ENCODE peak calls at places on chromosomes 5 and 9, in five cellular contexts. One of them, this sample, is unnamed.

GRCh38 chr5:158976035-158976434 is 123.7 kb downstream of the EBF1 start:
- DNase-seq in body of pancreas: no peak
- DNase-seq in esophagus squamous epithelium: no peak
- DNase-seq in Peyer's patch: no peak
- DNase-seq in dorsolateral prefrontal cortex: no peak
- DNase-seq in this sample: no peak

GRCh38 chr5:65172486-65173129 is 309.1 kb downstream of the ADAMTS6 start:
- DNase-seq in body of pancreas: no peak
- DNase-seq in dorsolateral prefrontal cortex: no peak
- DNase-seq in esophagus squamous epithelium: no peak
- DNase-seq in Peyer's patch: no peak
- DNase-seq in this sample: no peak

GRCh38 chr9:99063522-99063921 is 41.4 kb upstream of the TGFBR1 start:
- DNase-seq in esophagus squamous epithelium: no peak
- DNase-seq in dorsolateral prefrontal cortex: no peak
- DNase-seq in body of pancreas: no peak
- DNase-seq in Peyer's patch: no peak
- DNase-seq in this sample: no peak

GRCh38 chr9:129446828-129447550 is 173.9 kb downstream of the C9orf50 start:
- DNase-seq in body of pancreas: no peak
- DNase-seq in dorsolateral prefrontal cortex: peak; percentile 75
- DNase-seq in Peyer's patch: no peak
- DNase-seq in esophagus squamous epithelium: no peak
- DNase-seq in this sample: no peak

GRCh38 chr9:23693374-23693773 is 132.7 kb downstream of the ELAVL2 start:
- DNase-seq in body of pancreas: no peak
- DNase-seq in Peyer's patch: no peak
- DNase-seq in dorsolateral prefrontal cortex: no peak
- DNase-seq in esophagus squamous epithelium: no peak
- DNase-seq in this sample: no peak

GRCh38 chr9:136187683-136188586 is 17.0 kb downstream of the LHX3 start:
- DNase-seq in dorsolateral prefrontal cortex: no peak
- DNase-seq in Peyer's patch: no peak
- DNase-seq in esophagus squamous epithelium: no peak
- DNase-seq in body of pancreas: no peak
- DNase-seq in this sample: no peak

GRCh38 chr9:96150324-96151023 is 151.5 kb downstream of the HSD17B3 start:
- DNase-seq in body of pancreas: no peak
- DNase-seq in esophagus squamous epithelium: no peak
- DNase-seq in Peyer's patch: no peak
- DNase-seq in dorsolateral prefrontal cortex: no peak
- DNase-seq in this sample: no peak

GRCh38 chr9:78707481-78707977 is 410.6 kb downstream of the PSAT1 start:
- DNase-seq in body of pancreas: no peak
- DNase-seq in Peyer's patch: no peak
- DNase-seq in esophagus squamous epithelium: no peak
- DNase-seq in dorsolateral prefrontal cortex: no peak
- DNase-seq in this sample: no peak

GRCh38 chr9:80175286-80175906 is 603.6 kb downstream of the TLE4 start:
- DNase-seq in esophagus squamous epithelium: no peak
- DNase-seq in dorsolateral prefrontal cortex: no peak
- DNase-seq in body of pancreas: no peak
- DNase-seq in Peyer's patch: no peak
- DNase-seq in this sample: no peak

GRCh38 chr9:93003552-93004407 is 54.7 kb upstream of the SUSD3 start:
- DNase-seq in Peyer's patch: peak; percentile 81
- DNase-seq in body of pancreas: peak; percentile 68
- DNase-seq in dorsolateral prefrontal cortex: no peak
- DNase-seq in esophagus squamous epithelium: no peak
- DNase-seq in this sample: no peak

GRCh38 chr9:89686134-89686533 is 81.3 kb downstream of the GADD45G start:
- DNase-seq in Peyer's patch: no peak
- DNase-seq in dorsolateral prefrontal cortex: no peak
- DNase-seq in body of pancreas: peak; percentile 72
- DNase-seq in esophagus squamous epithelium: no peak
- DNase-seq in this sample: no peak

GRCh38 chr5:83645936-83646335 is 74.7 kb downstream of the HAPLN1 start:
- DNase-seq in esophagus squamous epithelium: no peak
- DNase-seq in body of pancreas: no peak
- DNase-seq in Peyer's patch: no peak
- DNase-seq in dorsolateral prefrontal cortex: no peak
- DNase-seq in this sample: no peak

GRCh38 chr9:673966-674526 is 167.5 kb upstream of the DMRT1 start:
- DNase-seq in esophagus squamous epithelium: no peak
- DNase-seq in Peyer's patch: no peak
- DNase-seq in body of pancreas: no peak
- DNase-seq in dorsolateral prefrontal cortex: no peak
- DNase-seq in this sample: no peak

GRCh38 chr9:81231011-81231410 is 458.3 kb downstream of the TLE1 start:
- DNase-seq in esophagus squamous epithelium: no peak
- DNase-seq in Peyer's patch: no peak
- DNase-seq in dorsolateral prefrontal cortex: no peak
- DNase-seq in body of pancreas: no peak
- DNase-seq in this sample: no peak

GRCh38 chr9:95044731-95045508 is 272.6 kb downstream of the FANCC start:
- DNase-seq in dorsolateral prefrontal cortex: no peak
- DNase-seq in Peyer's patch: peak; percentile 83
- DNase-seq in esophagus squamous epithelium: no peak
- DNase-seq in body of pancreas: peak; percentile 86
- DNase-seq in this sample: no peak
- TF ChIP-seq CTCF in dorsolateral prefrontal cortex: no peak
- TF ChIP-seq CTCF in Peyer's patch: peak; percentile 72
- TF ChIP-seq CTCF in esophagus squamous epithelium: peak; percentile 46
- TF ChIP-seq CTCF in body of pancreas: peak; percentile 39
- TF ChIP-seq CTCF in this sample: peak; percentile 66

GRCh38 chr5:154198611-154199230 is 8.2 kb downstream of the GALNT10 start:
- DNase-seq in dorsolateral prefrontal cortex: no peak
- DNase-seq in body of pancreas: no peak
- DNase-seq in Peyer's patch: no peak
- DNase-seq in esophagus squamous epithelium: no peak
- DNase-seq in this sample: no peak
- TF ChIP-seq CTCF in dorsolateral prefrontal cortex: no peak
- TF ChIP-seq CTCF in body of pancreas: no peak
- TF ChIP-seq CTCF in Peyer's patch: no peak
- TF ChIP-seq CTCF in esophagus squamous epithelium: no peak
- TF ChIP-seq CTCF in this sample: no peak

GRCh38 chr5:152556779-152557178 is 151.7 kb upstream of the NMUR2 start:
- DNase-seq in Peyer's patch: no peak
- DNase-seq in dorsolateral prefrontal cortex: no peak
- DNase-seq in esophagus squamous epithelium: no peak
- DNase-seq in body of pancreas: no peak
- DNase-seq in this sample: no peak

DNA sequence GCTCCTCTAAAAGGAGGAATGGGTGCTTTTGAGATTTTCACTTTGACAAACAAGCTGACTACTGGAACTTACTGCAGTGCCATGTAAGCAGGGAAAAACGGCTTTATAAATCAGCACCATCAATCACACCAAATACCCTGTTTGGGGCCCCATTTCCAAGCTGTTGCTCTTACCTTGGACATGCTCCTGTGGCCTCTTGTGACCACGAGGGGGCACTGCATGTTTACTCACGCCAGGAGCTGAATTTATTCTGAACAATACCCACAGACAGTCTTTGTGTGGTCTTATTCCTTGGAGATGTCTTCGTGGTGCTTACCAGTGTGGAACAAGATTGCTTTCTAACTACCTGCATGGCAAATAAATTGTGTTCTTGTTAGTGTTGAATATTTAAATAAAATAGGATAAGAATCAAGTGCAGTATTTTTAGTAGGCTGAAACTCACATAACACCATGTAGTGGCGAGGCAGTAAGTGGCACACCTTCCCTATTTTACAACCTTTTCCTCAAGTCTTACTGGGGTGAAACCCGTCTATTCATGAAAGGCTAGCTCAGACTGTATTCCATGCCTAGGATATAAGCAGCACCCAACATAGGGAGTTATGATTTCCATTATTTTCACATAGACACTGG is 155.5 kb upstream of the NMUR2 start:
- DNase-seq in esophagus squamous epithelium: no peak
- DNase-seq in Peyer's patch: peak; percentile 50
- DNase-seq in body of pancreas: peak; percentile 66
- DNase-seq in dorsolateral prefrontal cortex: peak; percentile 73
- DNase-seq in this sample: no peak
- TF ChIP-seq CTCF in esophagus squamous epithelium: peak; percentile 68
- TF ChIP-seq CTCF in Peyer's patch: peak; percentile 42
- TF ChIP-seq CTCF in body of pancreas: peak; percentile 32
- TF ChIP-seq CTCF in dorsolateral prefrontal cortex: peak; percentile 84
- TF ChIP-seq CTCF in this sample: peak; percentile 82

DNA sequence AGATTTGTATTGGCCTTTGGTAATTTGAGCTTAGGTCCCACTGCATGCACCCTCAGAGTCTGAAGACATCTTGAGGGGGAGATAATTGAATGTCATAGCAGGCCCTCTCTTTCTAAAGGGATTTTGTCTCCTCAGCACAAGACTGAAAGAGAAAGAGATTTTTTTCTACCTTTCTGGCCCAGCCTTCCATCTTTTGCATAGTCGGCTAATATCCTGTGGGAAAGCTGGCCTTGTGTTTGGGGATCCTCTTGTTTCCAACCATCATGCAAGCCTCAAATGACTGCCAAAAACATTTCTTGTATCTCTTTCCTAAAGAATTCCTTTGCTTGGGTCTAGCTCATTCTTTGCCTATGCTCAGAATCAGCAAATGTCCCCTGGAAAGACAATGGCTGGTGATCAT is 42.0 kb upstream of the CDK5RAP2 start:
- DNase-seq in esophagus squamous epithelium: no peak
- DNase-seq in dorsolateral prefrontal cortex: no peak
- DNase-seq in Peyer's patch: no peak
- DNase-seq in body of pancreas: no peak
- DNase-seq in this sample: no peak
- TF ChIP-seq CTCF in esophagus squamous epithelium: no peak
- TF ChIP-seq CTCF in dorsolateral prefrontal cortex: no peak
- TF ChIP-seq CTCF in Peyer's patch: no peak
- TF ChIP-seq CTCF in body of pancreas: no peak
- TF ChIP-seq CTCF in this sample: no peak

GRCh38 chr9:130518943-130519772 is 60.2 kb upstream of the FUBP3 start:
- DNase-seq in dorsolateral prefrontal cortex: no peak
- DNase-seq in esophagus squamous epithelium: no peak
- DNase-seq in Peyer's patch: no peak
- DNase-seq in body of pancreas: no peak
- DNase-seq in this sample: no peak
- TF ChIP-seq CTCF in dorsolateral prefrontal cortex: no peak
- TF ChIP-seq CTCF in esophagus squamous epithelium: no peak
- TF ChIP-seq CTCF in Peyer's patch: no peak
- TF ChIP-seq CTCF in body of pancreas: no peak
- TF ChIP-seq CTCF in this sample: no peak

GRCh38 chr5:38796000-38796738 is 49.6 kb upstream of the OSMR start:
- DNase-seq in esophagus squamous epithelium: no peak
- DNase-seq in body of pancreas: no peak
- DNase-seq in dorsolateral prefrontal cortex: no peak
- DNase-seq in Peyer's patch: no peak
- DNase-seq in this sample: no peak

GRCh38 chr5:38796739-38797108 is 49.1 kb upstream of the OSMR start:
- DNase-seq in esophagus squamous epithelium: no peak
- DNase-seq in Peyer's patch: no peak
- DNase-seq in dorsolateral prefrontal cortex: no peak
- DNase-seq in body of pancreas: no peak
- DNase-seq in this sample: no peak

GRCh38 chr5:38800044-38800443 is 45.8 kb upstream of the OSMR start:
- DNase-seq in dorsolateral prefrontal cortex: no peak
- DNase-seq in esophagus squamous epithelium: no peak
- DNase-seq in body of pancreas: no peak
- DNase-seq in Peyer's patch: no peak
- DNase-seq in this sample: no peak

GRCh38 chr5:38800515-38800914 is 45.3 kb upstream of the OSMR start:
- DNase-seq in Peyer's patch: no peak
- DNase-seq in dorsolateral prefrontal cortex: no peak
- DNase-seq in body of pancreas: no peak
- DNase-seq in esophagus squamous epithelium: no peak
- DNase-seq in this sample: no peak

GRCh38 chr5:38797838-38798237 is 48.0 kb upstream of the OSMR start:
- DNase-seq in Peyer's patch: no peak
- DNase-seq in body of pancreas: no peak
- DNase-seq in dorsolateral prefrontal cortex: no peak
- DNase-seq in esophagus squamous epithelium: no peak
- DNase-seq in this sample: no peak
- TF ChIP-seq CTCF in Peyer's patch: no peak
- TF ChIP-seq CTCF in body of pancreas: no peak
- TF ChIP-seq CTCF in dorsolateral prefrontal cortex: no peak
- TF ChIP-seq CTCF in esophagus squamous epithelium: no peak
- TF ChIP-seq CTCF in this sample: no peak

GRCh38 chr9:126564128-126564527 is 49.6 kb upstream of the LMX1B start:
- DNase-seq in Peyer's patch: no peak
- DNase-seq in body of pancreas: no peak
- DNase-seq in esophagus squamous epithelium: no peak
- DNase-seq in dorsolateral prefrontal cortex: no peak
- DNase-seq in this sample: peak; percentile 30
- TF ChIP-seq CTCF in Peyer's patch: no peak
- TF ChIP-seq CTCF in body of pancreas: no peak
- TF ChIP-seq CTCF in esophagus squamous epithelium: no peak
- TF ChIP-seq CTCF in dorsolateral prefrontal cortex: no peak
- TF ChIP-seq CTCF in this sample: no peak